ENCODE peak calls at places on chromosomes 13 and 19, in ten cellular contexts. J is A673, U is pancreas, S is suprapubic skin, R is adipocyte, E is BE2C, A is AG04450, P is heart right ventricle, F is tibial nerve, I is adrenal gland. G is an unnamed sample.

GRCh38 chr13:40026741-40027140 is 371.3 kb downstream of the COG6 start:
- DNase-seq in J (no peak), U (no peak), S (no peak), R (no peak), E (no peak), A (no peak), P (no peak), F (no peak), I (no peak), G (no peak)

GRCh38 chr13:94920578-94920977 is 208.2 kb upstream of the SOX21 start:
- DNase-seq in J (no peak), U (no peak), S (no peak), R (no peak), E (no peak), A (no peak), P (no peak), F (no peak), I (no peak), G (no peak)

GRCh38 chr13:38398810-38399493 is 49.3 kb downstream of the UFM1 start:
- DNase-seq in J (peak; percentile 45), U (no peak), S (no peak), R (peak; percentile 86), E (no peak), A (no peak), P (no peak), F (no peak), I (no peak), G (peak; percentile 24)

GRCh38 chr19:6564393-6564792 is 26.6 kb downstream of the CD70 start:
- DNase-seq in J (peak; percentile 54), U (no peak), S (no peak), R (no peak), E (no peak), A (no peak), P (no peak), F (no peak), I (no peak), G (no peak)

GRCh38 chr13:57932071-57932470 is 300.5 kb downstream of the PCDH17 start:
- DNase-seq in J (no peak), U (no peak), S (no peak), R (no peak), E (no peak), A (no peak), P (no peak), F (no peak), I (no peak), G (no peak)

GRCh38 chr13:48975926-48976676 is 389 bp downstream of the FNDC3A start:
- DNase-seq in J (peak; percentile 90), U (peak; percentile 85), S (peak; percentile 90), R (peak; percentile 86), E (peak; percentile 94), A (peak; percentile 39), P (peak; percentile 85), F (peak; percentile 63), I (peak; percentile 84), G (peak; percentile 90)

GRCh38 chr19:33306853-33307792 is 4.8 kb upstream of the CEBPA start:
- DNase-seq in J (no peak), U (peak; percentile 65), S (no peak), R (no peak), E (no peak), A (no peak), P (no peak), F (no peak), I (no peak), G (peak; percentile 29)

GRCh38 chr13:25187596-25187995 is 15.5 kb upstream of the AMER2 start:
- DNase-seq in J (no peak), U (no peak), S (no peak), R (no peak), E (no peak), A (no peak), P (no peak), F (no peak), I (no peak), G (no peak)

GRCh38 chr13:43864921-43865320 is 14.6 kb downstream of the CCDC122 start:
- DNase-seq in J (no peak), U (no peak), S (no peak), R (no peak), E (no peak), A (no peak), P (no peak), F (no peak), I (no peak), G (no peak)

GRCh38 chr19:1113278-1113985 is 9.6 kb downstream of the GPX4 start:
- DNase-seq in J (peak; percentile 91), U (peak; percentile 98), S (peak; percentile 98), R (peak; percentile 96), E (peak; percentile 99), A (peak; percentile 94), P (peak; percentile 98), F (peak; percentile 98), I (peak; percentile 98), G (peak; percentile 69)

DNA sequence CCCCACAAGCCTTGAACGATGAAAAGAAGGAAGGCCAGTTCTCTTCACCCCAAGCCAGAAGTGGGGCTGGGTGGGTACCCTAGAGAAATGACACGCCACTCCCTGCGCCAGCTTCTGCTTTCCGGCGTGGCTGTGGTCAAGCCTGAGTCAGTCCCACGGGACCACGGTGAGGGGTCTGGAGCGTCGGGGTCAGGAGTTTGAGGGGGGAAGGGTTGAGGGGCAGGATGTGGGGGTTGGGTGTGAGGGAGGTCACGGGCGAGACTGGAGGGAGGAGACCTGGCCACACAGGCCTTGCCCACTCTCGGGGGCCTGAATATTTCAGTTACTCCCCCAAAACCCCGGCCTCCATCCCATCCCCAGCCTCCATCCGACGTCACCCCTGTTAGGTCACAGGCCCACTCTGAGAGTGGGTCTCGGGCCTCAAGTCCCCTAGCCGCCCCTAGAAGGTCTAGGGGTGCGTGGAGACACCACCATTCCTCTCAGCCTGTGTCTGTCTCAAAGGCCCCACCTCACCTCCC is 500 bp upstream of the IFI30 start:
- DNase-seq in J (no peak), U (peak; percentile 58), S (no peak), R (no peak), E (no peak), A (no peak), P (no peak), F (peak; percentile 61), I (peak; percentile 73), G (no peak)
- H3K4me3 ChIP-seq in J (peak overlapping the region; percentile 53), U (no peak overlapping the region), S (peak overlapping the region; percentile 70), R (peak overlapping the region; percentile 88), E (peak overlapping the region; percentile 64), A (peak overlapping the region; percentile 73), P (peak overlapping the region; percentile 52), F (peak overlapping the region; percentile 67), I (no peak overlapping the region), G (peak overlapping the region; percentile 56)

GRCh38 chr13:110807546-110807945 is 94.0 kb downstream of the ING1 start:
- DNase-seq in J (no peak), U (no peak), S (no peak), R (no peak), E (no peak), A (no peak), P (no peak), F (no peak), I (no peak), G (no peak)
- H3K27me3 ChIP-seq in J (no peaks in the 10 kb centered on the region), U (no peaks in the 10 kb centered on the region), S (peaks cover 53% of the 10 kb centered on the region), R (peaks cover 19% of the 10 kb centered on the region), E (peaks cover 80% of the 10 kb centered on the region), A (peaks cover 27% of the 10 kb centered on the region), P (no peaks in the 10 kb centered on the region), F (no peaks in the 10 kb centered on the region), I (peaks cover 11% of the 10 kb centered on the region), G (peaks cover 5% of the 10 kb centered on the region)

GRCh38 chr13:46178821-46179220 is 3.2 kb downstream of the LCP1 start:
- DNase-seq in J (no peak), U (no peak), S (no peak), R (no peak), E (no peak), A (no peak), P (no peak), F (no peak), I (no peak), G (no peak)

GRCh38 chr13:46179576-46180368 is 2.2 kb downstream of the LCP1 start:
- DNase-seq in J (no peak), U (no peak), S (no peak), R (no peak), E (no peak), A (no peak), P (peak; percentile 40), F (peak; percentile 48), I (peak; percentile 55), G (no peak)

GRCh38 chr13:46176756-46177155 is 5.2 kb downstream of the LCP1 start:
- DNase-seq in J (peak; percentile 15), U (no peak), S (no peak), R (no peak), E (no peak), A (no peak), P (no peak), F (peak; percentile 30), I (no peak), G (no peak)

GRCh38 chr13:46180393-46180792 is 1.6 kb downstream of the LCP1 start:
- DNase-seq in J (no peak), U (no peak), S (no peak), R (no peak), E (no peak), A (no peak), P (no peak), F (no peak), I (no peak), G (no peak)

GRCh38 chr13:46178143-46178542 is 3.8 kb downstream of the LCP1 start:
- DNase-seq in J (no peak), U (no peak), S (no peak), R (no peak), E (no peak), A (no peak), P (no peak), F (peak; percentile 53), I (no peak), G (no peak)
- H3K4me3 ChIP-seq in J (no peak overlapping the region), U (no peak overlapping the region), S (no peak overlapping the region), R (no peak overlapping the region), E (no peak overlapping the region), A (no peak overlapping the region), P (no peak overlapping the region), F (no peak overlapping the region), I (no peak overlapping the region), G (no peak overlapping the region)

DNA sequence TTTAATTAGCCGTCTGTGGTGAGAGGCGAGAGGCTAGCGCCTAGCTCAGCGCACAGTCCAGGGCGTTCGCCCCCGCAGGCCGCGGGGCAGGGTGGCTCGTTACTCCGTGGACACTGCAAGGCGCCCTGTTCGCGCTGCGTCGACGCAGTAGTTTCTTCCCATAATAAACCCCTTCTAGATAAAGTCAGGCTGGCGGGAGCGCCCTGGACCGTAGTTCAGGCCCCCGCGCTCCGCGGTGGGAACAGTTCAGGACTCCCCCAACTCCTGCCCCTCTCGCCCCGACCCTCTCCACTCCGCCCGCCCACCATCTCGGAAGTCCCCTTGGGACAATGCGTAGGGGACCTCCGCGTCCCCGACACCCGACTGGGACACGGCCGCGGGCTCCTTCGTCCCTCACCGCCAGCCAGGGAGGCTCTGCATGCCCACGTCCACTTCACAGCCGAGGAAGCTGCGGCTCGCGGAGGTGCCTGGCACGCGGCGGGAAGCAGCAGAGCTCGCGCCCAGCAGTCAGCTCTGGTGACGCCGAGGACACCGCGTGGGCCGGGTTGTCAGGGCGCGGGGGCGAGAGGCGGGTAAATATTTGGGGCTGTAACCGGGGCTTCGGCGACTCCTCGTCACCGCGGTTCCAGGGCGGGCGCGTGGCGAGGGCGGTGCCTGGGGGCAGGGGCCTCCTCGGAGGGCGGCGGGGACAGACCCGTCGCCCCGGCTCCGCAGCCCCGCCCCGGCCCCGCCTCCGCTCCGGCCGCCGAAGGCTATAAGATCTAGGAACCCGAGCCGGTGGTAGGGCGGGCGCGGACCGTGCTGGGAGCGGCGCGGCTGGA is at the start of gene RGCC:
- DNase-seq in J (peak; percentile 49), U (peak; percentile 75), S (peak; percentile 87), R (peak; percentile 80), E (peak; percentile 68), A (no peak), P (peak; percentile 83), F (peak; percentile 56), I (peak; percentile 52), G (peak; percentile 73)
- H3K27me3 ChIP-seq in J (peaks cover 56% of the 10 kb centered on the region), U (no peaks in the 10 kb centered on the region), S (peaks cover 3% of the 10 kb centered on the region), R (no peaks in the 10 kb centered on the region), E (peaks cover 52% of the 10 kb centered on the region), A (peaks cover 20% of the 10 kb centered on the region), P (no peaks in the 10 kb centered on the region), F (no peaks in the 10 kb centered on the region), I (no peaks in the 10 kb centered on the region), G (peaks cover 12% of the 10 kb centered on the region)